ENCODE peak calls at places on chromosomes 13 and 19, in five cellular contexts. One of them, this sample, is unnamed.

GRCh38 chr19:7904074-7905020 is 670 bp downstream of the MAP2K7 start:
- DNase-seq in WTC11: no peak
- DNase-seq in GM04504: no peak
- DNase-seq in IMR-90: no peak
- DNase-seq in RWPE1: peak; percentile 45
- DNase-seq in this sample: no peak

GRCh38 chr19:11365557-11366117 is 8.8 kb upstream of the SWSAP1 start:
- DNase-seq in WTC11: no peak
- DNase-seq in GM04504: no peak
- DNase-seq in IMR-90: no peak
- DNase-seq in RWPE1: no peak
- DNase-seq in this sample: no peak

GRCh38 chr13:41013834-41014233 is 5.3 kb downstream of the ELF1 start:
- DNase-seq in WTC11: no peak
- DNase-seq in GM04504: no peak
- DNase-seq in IMR-90: no peak
- DNase-seq in RWPE1: no peak
- DNase-seq in this sample: no peak

GRCh38 chr19:17686592-17687042 is 1.5 kb downstream of the UNC13A start:
- DNase-seq in WTC11: peak; percentile 84
- DNase-seq in GM04504: no peak
- DNase-seq in IMR-90: no peak
- DNase-seq in RWPE1: peak; percentile 44
- DNase-seq in this sample: no peak

GRCh38 chr13:73940098-73940497 is 194.1 kb downstream of the KLF12 start:
- DNase-seq in WTC11: no peak
- DNase-seq in GM04504: no peak
- DNase-seq in IMR-90: no peak
- DNase-seq in RWPE1: no peak
- DNase-seq in this sample: no peak

GRCh38 chr19:38079926-38080380 is 144.1 kb downstream of the DPF1 start:
- DNase-seq in WTC11: no peak
- DNase-seq in GM04504: peak; percentile 79
- DNase-seq in IMR-90: peak; percentile 95
- DNase-seq in RWPE1: peak; percentile 46
- DNase-seq in this sample: peak; percentile 40

GRCh38 chr19:4597975-4598671 is 38.6 kb upstream of the SEMA6B start:
- DNase-seq in WTC11: peak; percentile 88
- DNase-seq in GM04504: no peak
- DNase-seq in IMR-90: no peak
- DNase-seq in RWPE1: peak; percentile 84
- DNase-seq in this sample: no peak

GRCh38 chr19:19474950-19475781 is 40.2 kb downstream of the TSSK6 start:
- DNase-seq in WTC11: peak; percentile 75
- DNase-seq in GM04504: no peak
- DNase-seq in IMR-90: no peak
- DNase-seq in RWPE1: no peak
- DNase-seq in this sample: no peak

GRCh38 chr13:23383151-23383550 is 50.4 kb downstream of the SACS start:
- DNase-seq in WTC11: no peak
- DNase-seq in GM04504: no peak
- DNase-seq in IMR-90: no peak
- DNase-seq in RWPE1: no peak
- DNase-seq in this sample: no peak

GRCh38 chr19:48806518-48806817 is 4.4 kb downstream of the BCAT2 start:
- DNase-seq in WTC11: peak; percentile 76
- DNase-seq in GM04504: no peak
- DNase-seq in IMR-90: no peak
- DNase-seq in RWPE1: peak; percentile 41
- DNase-seq in this sample: no peak

GRCh38 chr19:47618771-47619170 is 9.8 kb downstream of the BICRA start:
- DNase-seq in WTC11: no peak
- DNase-seq in GM04504: no peak
- DNase-seq in IMR-90: peak; percentile 43
- DNase-seq in RWPE1: no peak
- DNase-seq in this sample: no peak

GRCh38 chr19:14002571-14003278 is 3.4 kb downstream of the RFX1 start:
- DNase-seq in WTC11: no peak
- DNase-seq in GM04504: no peak
- DNase-seq in IMR-90: no peak
- DNase-seq in RWPE1: no peak
- DNase-seq in this sample: no peak

GRCh38 chr13:51769455-51770127 is 34.4 kb downstream of the DHRS12 start:
- DNase-seq in WTC11: no peak
- DNase-seq in GM04504: no peak
- DNase-seq in IMR-90: no peak
- DNase-seq in RWPE1: no peak
- DNase-seq in this sample: no peak

GRCh38 chr13:52760078-52760477 is 20.5 kb upstream of the CNMD start:
- DNase-seq in WTC11: no peak
- DNase-seq in GM04504: no peak
- DNase-seq in IMR-90: no peak
- DNase-seq in RWPE1: no peak
- DNase-seq in this sample: no peak

GRCh38 chr19:6047256-6047655 is 63.0 kb downstream of the RFX2 start:
- DNase-seq in WTC11: no peak
- DNase-seq in GM04504: no peak
- DNase-seq in IMR-90: no peak
- DNase-seq in RWPE1: no peak
- DNase-seq in this sample: no peak

GRCh38 chr19:38877781-38878574 is at the start of gene RINL:
- DNase-seq in WTC11: no peak
- DNase-seq in GM04504: no peak
- DNase-seq in IMR-90: no peak
- DNase-seq in RWPE1: no peak
- DNase-seq in this sample: no peak

GRCh38 chr13:106680796-106681482 is 113.0 kb upstream of the ARGLU1 start:
- DNase-seq in WTC11: peak; percentile 70
- DNase-seq in GM04504: no peak
- DNase-seq in IMR-90: no peak
- DNase-seq in RWPE1: no peak
- DNase-seq in this sample: no peak

This sample was measured in AG09319.